ENCODE peak calls at places on chromosomes 2 and 18, in five cellular contexts. W, R, S, Q and F are unnamed samples.

GRCh38 chr2:126863336-126864015 is 35.2 kb upstream of the TEX51 start:
- DNase-seq in Q (no peak), S (no peak), W (no peak), R (no peak), F (no peak)

GRCh38 chr2:9385841-9386240 is 37.5 kb downstream of the ITGB1BP1 start:
- DNase-seq in R (no peak), W (no peak), S (no peak), Q (no peak), F (no peak)

GRCh38 chr2:119212139-119212800 is 11.4 kb upstream of the STEAP3 start:
- DNase-seq in Q (no peak), S (no peak), W (no peak), R (no peak), F (no peak)

GRCh38 chr2:36441816-36442215 is 86.2 kb downstream of the CRIM1 start:
- DNase-seq in R (no peak), W (no peak), Q (no peak), S (no peak), F (no peak)

GRCh38 chr2:38775097-38775920 is 2.7 kb upstream of the GEMIN6 start:
- DNase-seq in R (no peak), W (no peak), S (peak), Q (no peak), F (no peak)

GRCh38 chr2:95349568-95350319 is 52.6 kb downstream of the KCNIP3 start:
- DNase-seq in R (no peak), S (no peak), W (no peak), Q (no peak), F (no peak)

GRCh38 chr18:53380063-53380639 is 844.3 kb downstream of the MBD2 start:
- DNase-seq in S (peak), R (peak), Q (no peak), W (peak), F (peak)

GRCh38 chr2:144510206-144510991 is 9.5 kb downstream of the ZEB2 start:
- DNase-seq in Q (no peak), R (no peak), S (peak), W (no peak), F (no peak)

GRCh38 chr2:173291412-173291811 is 63.3 kb upstream of the CDCA7 start:
- DNase-seq in Q (no peak), S (no peak), R (no peak), W (no peak), F (no peak)

GRCh38 chr18:61333746-61334490 is 688 bp downstream of the CDH20 start:
- DNase-seq in Q (no peak), R (no peak), W (no peak), S (no peak), F (no peak)

GRCh38 chr2:216777637-216778273 is 82.1 kb downstream of the TNP1 start:
- DNase-seq in W (peak), R (peak), Q (peak), S (peak), F (peak)

GRCh38 chr2:37585295-37585908 is 86.0 kb downstream of the CDC42EP3 start:
- DNase-seq in Q (no peak), S (no peak), W (no peak), R (no peak), F (no peak)

GRCh38 chr2:230900336-230900995 is 24.6 kb downstream of the GPR55 start:
- DNase-seq in W (no peak), R (no peak), Q (no peak), S (no peak), F (no peak)

GRCh38 chr2:160381425-160381951 is 112.1 kb downstream of the RBMS1 start:
- DNase-seq in R (no peak), S (no peak), Q (no peak), W (no peak), F (peak)

GRCh38 chr18:25176516-25177042 is 175.4 kb downstream of the ZNF521 start:
- DNase-seq in W (no peak), R (no peak), S (no peak), Q (no peak), F (no peak)

GRCh38 chr2:17752892-17753802 is 463 bp downstream of the SMC6 start:
- DNase-seq in S (peak), W (peak), R (no peak), Q (peak), F (peak)

GRCh38 chr2:157866202-157866601 is 9.9 kb downstream of the ACVR1 start:
- DNase-seq in W (no peak), S (no peak), R (no peak), Q (no peak), F (no peak)

GRCh38 chr2:46770622-46771021 is 145.0 kb downstream of the MCFD2 start:
- DNase-seq in R (no peak), S (peak), Q (no peak), W (peak), F (no peak)

GRCh38 chr2:235659767-235660322 is 166.0 kb downstream of the AGAP1 start:
- DNase-seq in W (no peak), R (no peak), Q (peak), S (peak), F (peak)

GRCh38 chr2:8086796-8087479 is 594.9 kb upstream of the ID2 start:
- DNase-seq in R (no peak), S (no peak), Q (no peak), W (no peak), F (peak)

GRCh38 chr18:35376393-35376741 is 770 bp downstream of the ZNF396 start:
- DNase-seq in R (no peak), W (no peak), S (no peak), Q (peak), F (peak)

GRCh38 chr2:134405641-134406081 is 151.8 kb downstream of the MGAT5 start:
- DNase-seq in S (no peak), W (no peak), R (no peak), Q (no peak), F (no peak)
- TF ChIP-seq MAX in S (no peak), W (no peak), R (no peak), Q (no peak), F (no peak)

GRCh38 chr2:165240927-165241326 is 1.7 kb downstream of the SCN2A start:
- DNase-seq in S (no peak), Q (no peak), W (no peak), R (no peak), F (no peak)

GRCh38 chr2:165239826-165240618 is 808 bp downstream of the SCN2A start:
- DNase-seq in S (no peak), Q (no peak), W (no peak), R (no peak), F (no peak)

GRCh38 chr2:165237056-165237455 is 2.2 kb upstream of the SCN2A start:
- DNase-seq in Q (no peak), W (no peak), R (no peak), S (no peak), F (no peak)

GRCh38 chr2:165238295-165238694 is 919 bp upstream of the SCN2A start:
- DNase-seq in S (no peak), R (no peak), Q (peak), W (no peak), F (peak)

GRCh38 chr2:165239230-165239629 is at the start of gene SCN2A:
- DNase-seq in R (peak), S (peak), Q (peak), W (no peak), F (peak)
- TF ChIP-seq CTCF in R (peak), S (peak), Q (peak), W (peak), F (peak)

DNA sequence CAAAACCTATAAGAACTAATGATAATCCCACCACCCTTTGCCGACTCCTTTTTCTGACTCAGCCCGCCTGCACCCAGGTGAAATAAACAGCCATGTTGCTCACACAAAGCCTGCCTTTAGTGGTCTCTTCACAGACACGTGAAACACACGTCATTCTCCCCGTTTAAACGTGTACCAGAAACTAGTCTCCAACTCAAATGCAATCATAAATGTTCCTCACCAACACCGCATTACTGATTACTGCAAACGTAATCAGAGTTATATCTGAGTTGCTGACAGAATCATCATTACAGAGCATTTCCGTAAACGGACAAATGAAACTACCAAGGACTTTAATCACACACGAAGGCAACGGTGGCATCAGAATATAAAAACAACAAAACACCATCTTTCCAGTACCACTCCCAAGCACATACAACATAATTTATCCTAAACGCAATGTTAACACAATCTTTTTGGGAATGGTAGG is 1.9 kb downstream of the CLK1 start:
- DNase-seq in R (no peak), Q (no peak), W (no peak), S (peak), F (peak)
- TF ChIP-seq POLR2A in R (no peak), Q (no peak), W (no peak), S (peak), F (no peak)

DNA sequence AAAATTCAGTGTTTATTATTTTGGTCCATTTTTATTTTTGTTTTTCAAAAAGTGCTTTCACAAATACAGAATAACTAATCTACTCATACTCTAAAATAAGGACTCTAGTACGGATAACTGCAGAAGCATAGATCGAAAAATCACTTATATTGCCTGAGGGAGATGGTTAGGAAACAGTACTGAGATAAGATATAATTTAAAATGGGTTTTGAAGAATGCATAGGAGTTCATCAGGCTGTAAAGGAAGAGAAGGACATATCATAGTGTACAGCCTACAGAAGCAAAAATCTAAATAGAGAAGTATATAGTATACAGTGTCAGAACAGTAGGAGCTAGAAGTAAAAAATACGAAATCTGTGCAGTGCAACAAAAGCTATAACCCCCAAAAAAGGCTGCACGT is 247.4 kb downstream of the SOX11 start:
- DNase-seq in Q (no peak), R (no peak), W (no peak), S (no peak), F (no peak)
- TF ChIP-seq MAX in Q (no peak), R (no peak), W (no peak), S (no peak), F (no peak)

DNA sequence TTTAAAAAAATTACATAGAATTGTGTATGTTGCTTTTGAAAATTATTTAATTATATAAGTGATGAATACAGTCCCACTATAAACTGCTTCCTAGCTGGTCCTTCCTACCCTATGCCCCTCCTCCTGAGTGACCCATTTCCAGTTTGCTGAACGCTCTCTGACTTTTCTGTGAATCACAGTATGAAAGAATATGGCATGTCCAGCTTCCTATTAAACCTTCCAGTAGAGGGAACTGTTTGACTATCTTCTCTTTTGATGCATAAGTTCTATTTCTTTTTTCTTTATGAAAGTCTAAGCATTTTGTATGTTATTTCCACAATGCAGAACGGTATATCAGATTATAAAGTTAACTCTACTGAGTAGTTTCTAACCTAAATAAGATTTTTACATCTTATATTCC is 41.3 kb downstream of the PSMG2 start:
- DNase-seq in W (peak), Q (peak), R (peak), S (peak), F (peak)
- TF ChIP-seq CTCF in W (peak), Q (peak), R (peak), S (peak), F (no peak)

DNA sequence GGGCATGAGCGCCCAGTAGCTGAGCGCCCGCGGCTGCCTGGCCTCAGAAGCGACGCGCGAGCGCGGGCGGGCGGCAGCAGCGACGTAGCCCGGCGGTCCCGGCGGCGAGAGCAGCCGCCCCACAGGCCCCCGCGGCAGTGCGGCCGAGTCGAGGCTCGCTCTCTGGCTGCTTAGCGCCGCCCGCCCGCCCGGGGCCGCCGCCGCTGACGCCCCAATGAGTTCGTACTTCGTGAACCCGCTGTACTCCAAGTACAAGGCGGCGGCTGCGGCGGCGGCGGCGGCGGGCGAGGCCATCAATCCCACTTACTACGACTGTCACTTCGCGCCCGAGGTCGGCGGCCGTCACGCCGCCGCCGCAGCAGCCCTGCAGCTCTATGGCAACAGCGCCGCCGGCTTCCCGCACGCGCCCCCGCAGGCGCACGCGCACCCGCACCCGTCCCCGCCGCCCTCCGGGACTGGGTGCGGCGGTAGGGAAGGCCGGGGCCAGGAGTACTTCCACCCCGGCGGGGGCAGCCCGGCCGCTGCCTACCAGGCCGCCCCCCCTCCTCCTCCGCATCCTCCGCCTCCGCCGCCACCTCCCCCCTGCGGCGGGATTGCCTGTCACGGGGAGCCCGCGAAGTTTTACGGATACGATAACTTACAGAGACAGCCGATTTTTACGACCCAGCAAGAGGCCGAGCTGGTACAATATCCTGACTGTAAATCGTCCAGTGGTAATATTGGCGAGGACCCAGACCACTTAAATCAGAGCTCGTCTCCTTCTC is 830 bp downstream of the HOXD8 start:
- DNase-seq in R (no peak), S (no peak), W (peak), Q (peak), F (no peak)
- TF ChIP-seq POLR2A in R (no peak), S (no peak), W (no peak), Q (no peak), F (no peak)

DNA sequence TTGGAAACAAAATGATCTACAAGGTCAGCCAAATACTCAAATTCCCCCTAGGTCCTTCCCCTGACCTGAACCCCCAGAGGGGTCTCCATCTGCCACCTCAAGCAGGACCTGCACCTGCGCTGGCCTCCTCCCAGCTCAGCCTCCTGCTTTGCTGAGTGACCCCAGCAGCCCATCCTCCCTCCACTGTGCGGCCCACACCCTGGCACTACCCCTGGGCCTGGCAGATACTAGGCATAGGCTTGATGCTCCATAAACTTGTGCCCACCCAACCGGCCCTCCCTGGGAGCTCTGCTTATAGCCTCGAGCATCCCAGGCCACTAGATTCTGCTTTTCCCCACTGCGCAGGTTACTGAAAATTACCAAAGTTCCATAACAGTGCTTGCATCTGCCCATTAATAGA is 156.2 kb downstream of the HDAC4 start:
- DNase-seq in Q (no peak), W (no peak), S (no peak), R (no peak), F (no peak)
- TF ChIP-seq MAX in Q (no peak), W (no peak), S (no peak), R (no peak), F (no peak)

GRCh38 chr2:141399270-141399669 is 731.5 kb downstream of the LRP1B start:
- DNase-seq in Q (no peak), R (no peak), W (peak), S (peak), F (peak)
- TF ChIP-seq CTCF in Q (peak), R (peak), W (peak), S (peak), F (peak)